ENCODE peak calls at places on chromosomes 12 and 14, in four cellular contexts. W is breast epithelium, O is prostate gland, G is A549. R is an unnamed sample.

GRCh38 chr12:106954462-106955376 is 988 bp upstream of the TMEM263 start:
- DNase-seq in W (no peak), O (peak; percentile 28), G (no peak), R (peak; percentile 25)

GRCh38 chr12:63826002-63826585 is 18.4 kb upstream of the SRGAP1 start:
- DNase-seq in W (no peak), O (no peak), G (peak; percentile 72), R (no peak)

GRCh38 chr12:99898645-99899044 is 86.1 kb downstream of the ANKS1B start:
- DNase-seq in W (no peak), O (no peak), G (no peak), R (no peak)

GRCh38 chr12:12561305-12562015 is 1.2 kb downstream of the DUSP16 start:
- DNase-seq in W (peak; percentile 70), O (peak; percentile 41), G (no peak), R (peak; percentile 75)

GRCh38 chr14:55913324-55914035 is 204.7 kb upstream of the PELI2 start:
- DNase-seq in W (no peak), O (no peak), G (no peak), R (peak; percentile 2)

GRCh38 chr14:104609666-104610065 is 5.1 kb upstream of the TMEM179 start:
- DNase-seq in W (no peak), O (no peak), G (no peak), R (no peak)

GRCh38 chr12:116130431-116130830 is 147.1 kb downstream of the MED13L start:
- DNase-seq in W (no peak), O (no peak), G (no peak), R (no peak)

GRCh38 chr14:95297832-95298231 is 21.9 kb downstream of the CLMN start:
- DNase-seq in W (no peak), O (no peak), G (no peak), R (no peak)

GRCh38 chr14:78157855-78158436 is 12.2 kb upstream of the NRXN3 start:
- DNase-seq in W (no peak), O (no peak), G (no peak), R (peak; percentile 29)

GRCh38 chr14:52318057-52318456 is 3.9 kb downstream of the PTGER2 start:
- DNase-seq in W (no peak), O (no peak), G (no peak), R (no peak)
- H3K4me3 ChIP-seq in W (no peak overlapping the region), O (no peak overlapping the region), G (no peak overlapping the region), R (no peak overlapping the region)

GRCh38 chr12:94594443-94594825 is 55.9 kb downstream of the TMCC3 start:
- DNase-seq in W (no peak), O (no peak), G (no peak), R (no peak)
- H3K4me1 ChIP-seq in W (no peaks in the 10 kb centered on the region), O (peaks cover 23% of the 10 kb centered on the region), G (no peaks in the 10 kb centered on the region), R (peaks cover 25% of the 10 kb centered on the region)

DNA sequence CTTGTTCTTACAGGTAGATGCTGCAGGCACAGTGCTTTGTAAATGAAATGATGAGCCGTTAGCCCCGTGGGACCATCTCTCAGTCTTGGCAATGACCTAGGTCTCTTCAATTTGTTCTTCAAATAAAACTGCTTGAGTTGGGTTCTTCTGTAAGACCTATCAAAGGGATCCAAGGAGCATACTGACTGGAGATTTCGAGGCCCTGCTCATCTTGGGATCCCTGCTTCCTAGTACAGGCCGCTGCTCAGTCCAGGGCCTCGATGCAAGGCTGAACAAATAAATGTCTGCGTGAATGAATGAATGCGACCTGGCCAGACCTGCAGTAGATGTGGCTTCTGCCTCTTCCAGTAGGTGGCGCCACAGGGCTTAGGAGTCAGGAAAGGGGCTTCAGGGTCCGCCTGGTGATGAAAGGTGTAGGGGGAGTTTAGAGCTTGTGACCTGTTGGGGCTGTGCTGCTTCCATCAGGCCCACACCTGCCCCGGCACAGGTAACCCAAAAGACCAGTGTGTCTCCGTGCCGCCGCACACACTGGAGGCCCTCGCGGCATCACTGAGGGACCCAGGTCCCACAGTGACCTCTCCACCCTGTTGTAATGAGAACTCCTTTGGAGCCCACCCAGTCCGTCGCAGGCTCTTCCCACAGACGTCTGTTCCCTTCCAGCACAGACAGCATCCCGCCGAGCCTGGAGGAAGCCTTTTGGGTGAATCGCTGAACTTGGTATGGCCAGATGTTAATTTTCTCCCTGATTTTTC is 4.4 kb downstream of the CACNA1C start:
- DNase-seq in W (no peak), O (peak; percentile 48), G (no peak), R (peak; percentile 45)
- H3K27ac ChIP-seq in W (peak overlapping the region; percentile 14), O (no peak overlapping the region), G (no peak overlapping the region), R (no peak overlapping the region)

GRCh38 chr14:30339311-30339901 is 219.6 kb upstream of the G2E3 start:
- DNase-seq in W (no peak), O (no peak), G (no peak), R (no peak)
- H3K4me3 ChIP-seq in W (no peak overlapping the region), O (no peak overlapping the region), G (no peak overlapping the region), R (no peak overlapping the region)

R was measured in thyroid gland.